ENCODE peak calls at places on chromosome 19, in seven cellular contexts. O, N, Y, Z, K, C and U are unnamed samples.

GRCh38 chr19:18541258-18541991 is 1.9 kb downstream of the FKBP8 start:
- DNase-seq in O (no peak), N (no peak), Y (no peak), Z (no peak), K (no peak), C (no peak), U (no peak)

GRCh38 chr19:52635786-52636570 is 2.2 kb downstream of the ZNF83 start:
- DNase-seq in O (no peak), N (no peak), Y (no peak), Z (no peak), K (no peak), C (no peak), U (no peak)

GRCh38 chr19:1057185-1057857 is 9.6 kb upstream of the ARHGAP45 start:
- DNase-seq in O (no peak), N (no peak), Y (no peak), Z (peak), K (no peak), C (no peak), U (no peak)

GRCh38 chr19:33674575-33675367 is 53.0 kb downstream of the CHST8 start:
- DNase-seq in O (no peak), N (no peak), Y (no peak), Z (no peak), K (no peak), C (no peak), U (no peak)

GRCh38 chr19:4624733-4625362 is 14.5 kb upstream of the TNFAIP8L1 start:
- DNase-seq in O (no peak), N (no peak), Y (no peak), Z (peak), K (no peak), C (no peak), U (no peak)

GRCh38 chr19:1027020-1027952 is 878 bp downstream of the CNN2 start:
- DNase-seq in O (no peak), N (no peak), Y (no peak), Z (no peak), K (no peak), C (no peak), U (no peak)

GRCh38 chr19:17020823-17021222 is 5.8 kb downstream of the CPAMD8 start:
- DNase-seq in O (no peak), N (no peak), Y (no peak), Z (no peak), K (no peak), C (no peak), U (no peak)

GRCh38 chr19:305240-306150 is 14.3 kb upstream of the PLPP2 start:
- DNase-seq in O (no peak), N (no peak), Y (no peak), Z (no peak), K (no peak), C (no peak), U (no peak)